ENCODE peak calls at places on chromosomes 5 and 9, in eight cellular contexts. One of them, this sample, is unnamed.

GRCh38 chr5:145775893-145776444 is 59.2 kb downstream of the PRELID2 start:
- DNase-seq in testis: no peak
- DNase-seq in transverse colon: no peak
- DNase-seq in PC-3: peak; percentile 77
- DNase-seq in colonic mucosa: no peak
- DNase-seq in tibial nerve: no peak
- DNase-seq in A549: peak; percentile 80
- DNase-seq in HepG2: peak; percentile 83
- DNase-seq in this sample: peak; percentile 66

GRCh38 chr9:119009253-119009652 is 360.0 kb downstream of the BRINP1 start:
- DNase-seq in A549: no peak
- DNase-seq in HepG2: no peak
- DNase-seq in transverse colon: no peak
- DNase-seq in PC-3: no peak
- DNase-seq in testis: no peak
- DNase-seq in colonic mucosa: no peak
- DNase-seq in tibial nerve: no peak
- DNase-seq in this sample: no peak

GRCh38 chr5:158172005-158172404 is 313.1 kb upstream of the CLINT1 start:
- DNase-seq in transverse colon: no peak
- DNase-seq in PC-3: no peak
- DNase-seq in HepG2: no peak
- DNase-seq in colonic mucosa: no peak
- DNase-seq in tibial nerve: no peak
- DNase-seq in A549: no peak
- DNase-seq in testis: no peak
- DNase-seq in this sample: no peak

GRCh38 chr9:126262738-126263137 is 63.9 kb upstream of the MVB12B start:
- DNase-seq in HepG2: no peak
- DNase-seq in colonic mucosa: no peak
- DNase-seq in tibial nerve: no peak
- DNase-seq in PC-3: no peak
- DNase-seq in A549: no peak
- DNase-seq in transverse colon: no peak
- DNase-seq in testis: no peak
- DNase-seq in this sample: no peak

GRCh38 chr5:2133936-2134335 is 251.2 kb upstream of the IRX4 start:
- DNase-seq in testis: no peak
- DNase-seq in tibial nerve: no peak
- DNase-seq in colonic mucosa: no peak
- DNase-seq in A549: no peak
- DNase-seq in transverse colon: no peak
- DNase-seq in PC-3: no peak
- DNase-seq in HepG2: no peak
- DNase-seq in this sample: no peak

GRCh38 chr5:54626407-54626806 is 108.8 kb downstream of the SNX18 start:
- DNase-seq in A549: no peak
- DNase-seq in transverse colon: no peak
- DNase-seq in colonic mucosa: no peak
- DNase-seq in tibial nerve: no peak
- DNase-seq in testis: no peak
- DNase-seq in PC-3: no peak
- DNase-seq in HepG2: no peak
- DNase-seq in this sample: no peak

GRCh38 chr5:36680066-36680465 is 73.7 kb downstream of the SLC1A3 start:
- DNase-seq in tibial nerve: no peak
- DNase-seq in colonic mucosa: no peak
- DNase-seq in PC-3: no peak
- DNase-seq in HepG2: no peak
- DNase-seq in transverse colon: peak; percentile 47
- DNase-seq in testis: peak; percentile 52
- DNase-seq in A549: no peak
- DNase-seq in this sample: peak; percentile 78

GRCh38 chr5:108924457-108924961 is 176.8 kb downstream of the FER start:
- DNase-seq in HepG2: peak; percentile 65
- DNase-seq in colonic mucosa: no peak
- DNase-seq in transverse colon: no peak
- DNase-seq in tibial nerve: no peak
- DNase-seq in A549: no peak
- DNase-seq in testis: no peak
- DNase-seq in PC-3: peak; percentile 15
- DNase-seq in this sample: no peak

GRCh38 chr5:179486596-179487051 is 63.7 kb upstream of the RUFY1 start:
- DNase-seq in transverse colon: no peak
- DNase-seq in testis: no peak
- DNase-seq in PC-3: no peak
- DNase-seq in HepG2: no peak
- DNase-seq in A549: no peak
- DNase-seq in colonic mucosa: no peak
- DNase-seq in tibial nerve: no peak
- DNase-seq in this sample: no peak

GRCh38 chr9:128550770-128551651 is 1.4 kb upstream of the SPTAN1 start:
- DNase-seq in HepG2: no peak
- DNase-seq in testis: peak; percentile 23
- DNase-seq in tibial nerve: no peak
- DNase-seq in PC-3: no peak
- DNase-seq in transverse colon: no peak
- DNase-seq in A549: no peak
- DNase-seq in colonic mucosa: no peak
- DNase-seq in this sample: peak; percentile 64

GRCh38 chr9:105187781-105188180 is 56.7 kb upstream of the SLC44A1 start:
- DNase-seq in testis: no peak
- DNase-seq in PC-3: peak; percentile 86
- DNase-seq in colonic mucosa: no peak
- DNase-seq in transverse colon: no peak
- DNase-seq in A549: peak; percentile 49
- DNase-seq in tibial nerve: no peak
- DNase-seq in HepG2: peak; percentile 15
- DNase-seq in this sample: no peak

GRCh38 chr5:57441557-57441956 is 41.1 kb downstream of the ACTBL2 start:
- DNase-seq in HepG2: no peak
- DNase-seq in transverse colon: no peak
- DNase-seq in PC-3: peak; percentile 30
- DNase-seq in testis: no peak
- DNase-seq in colonic mucosa: no peak
- DNase-seq in tibial nerve: no peak
- DNase-seq in A549: no peak
- DNase-seq in this sample: no peak

GRCh38 chr9:8437878-8438277 is 638.3 kb upstream of the DMAC1 start:
- DNase-seq in transverse colon: no peak
- DNase-seq in A549: no peak
- DNase-seq in testis: no peak
- DNase-seq in tibial nerve: no peak
- DNase-seq in PC-3: no peak
- DNase-seq in HepG2: no peak
- DNase-seq in colonic mucosa: no peak
- DNase-seq in this sample: no peak

GRCh38 chr5:59293700-59294099 is 599.8 kb downstream of the PDE4D start:
- DNase-seq in testis: no peak
- DNase-seq in A549: no peak
- DNase-seq in HepG2: no peak
- DNase-seq in tibial nerve: no peak
- DNase-seq in transverse colon: no peak
- DNase-seq in colonic mucosa: no peak
- DNase-seq in PC-3: no peak
- DNase-seq in this sample: no peak

GRCh38 chr9:121720992-121721350 is 69.5 kb downstream of the DAB2IP start:
- DNase-seq in HepG2: no peak
- DNase-seq in tibial nerve: no peak
- DNase-seq in testis: no peak
- DNase-seq in colonic mucosa: no peak
- DNase-seq in A549: peak; percentile 52
- DNase-seq in transverse colon: no peak
- DNase-seq in PC-3: peak; percentile 27
- DNase-seq in this sample: no peak

GRCh38 chr5:32984851-32985250 is 273.7 kb downstream of the NPR3 start:
- DNase-seq in PC-3: peak; percentile 73
- DNase-seq in colonic mucosa: no peak
- DNase-seq in tibial nerve: no peak
- DNase-seq in HepG2: no peak
- DNase-seq in testis: no peak
- DNase-seq in transverse colon: no peak
- DNase-seq in A549: no peak
- DNase-seq in this sample: no peak

GRCh38 chr5:39891376-39891775 is 466.6 kb upstream of the DAB2 start:
- DNase-seq in A549: no peak
- DNase-seq in HepG2: no peak
- DNase-seq in testis: no peak
- DNase-seq in tibial nerve: no peak
- DNase-seq in PC-3: peak; percentile 6
- DNase-seq in transverse colon: no peak
- DNase-seq in colonic mucosa: no peak
- DNase-seq in this sample: no peak

GRCh38 chr5:56200856-56201638 is 32.1 kb downstream of the ANKRD55 start:
- DNase-seq in transverse colon: peak; percentile 64
- DNase-seq in HepG2: peak; percentile 88
- DNase-seq in tibial nerve: no peak
- DNase-seq in colonic mucosa: peak; percentile 57
- DNase-seq in testis: peak; percentile 76
- DNase-seq in PC-3: peak; percentile 71
- DNase-seq in A549: peak; percentile 72
- DNase-seq in this sample: peak; percentile 72

GRCh38 chr5:124236366-124237231 is 509.8 kb downstream of the ZNF608 start:
- DNase-seq in HepG2: no peak
- DNase-seq in PC-3: no peak
- DNase-seq in tibial nerve: no peak
- DNase-seq in testis: no peak
- DNase-seq in A549: no peak
- DNase-seq in colonic mucosa: no peak
- DNase-seq in transverse colon: no peak
- DNase-seq in this sample: no peak

GRCh38 chr5:103929310-103930003 is 366.9 kb upstream of the NUDT12 start:
- DNase-seq in tibial nerve: no peak
- DNase-seq in HepG2: no peak
- DNase-seq in A549: no peak
- DNase-seq in transverse colon: no peak
- DNase-seq in testis: no peak
- DNase-seq in PC-3: peak; percentile 74
- DNase-seq in colonic mucosa: no peak
- DNase-seq in this sample: no peak

GRCh38 chr5:14147210-14147609 is 4.1 kb downstream of the TRIO start:
- DNase-seq in HepG2: no peak
- DNase-seq in transverse colon: no peak
- DNase-seq in testis: no peak
- DNase-seq in PC-3: no peak
- DNase-seq in A549: no peak
- DNase-seq in tibial nerve: no peak
- DNase-seq in colonic mucosa: no peak
- DNase-seq in this sample: peak; percentile 21

DNA sequence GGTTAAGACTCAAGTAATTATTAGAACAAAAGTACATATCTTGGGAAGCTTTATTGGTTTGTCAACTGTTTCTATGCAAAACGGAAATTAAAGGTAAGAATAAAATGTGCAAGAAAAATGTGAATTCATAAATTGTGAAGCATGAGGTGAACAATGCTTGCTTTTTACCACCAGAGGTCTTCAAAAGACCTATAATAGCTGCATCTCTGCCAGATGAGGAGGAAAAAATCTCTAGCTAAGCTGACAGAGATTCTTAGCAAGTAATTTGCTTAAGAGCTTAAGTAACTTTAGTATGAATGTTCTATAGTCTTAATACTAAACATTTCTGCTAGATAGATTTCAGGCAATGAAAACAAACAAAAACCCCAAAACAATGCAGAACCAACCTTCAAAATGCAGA is 54.1 kb downstream of the MRPS30 start:
- DNase-seq in testis: no peak
- DNase-seq in tibial nerve: no peak
- DNase-seq in PC-3: peak; percentile 68
- DNase-seq in transverse colon: no peak
- DNase-seq in HepG2: no peak
- DNase-seq in A549: peak; percentile 7
- DNase-seq in colonic mucosa: no peak
- DNase-seq in this sample: no peak
- TF ChIP-seq CTCF in testis: no peak
- TF ChIP-seq CTCF in tibial nerve: no peak
- TF ChIP-seq CTCF in PC-3: peak; percentile 90
- TF ChIP-seq CTCF in transverse colon: no peak
- TF ChIP-seq CTCF in HepG2: peak; percentile 18
- TF ChIP-seq CTCF in A549: peak; percentile 54
- TF ChIP-seq CTCF in colonic mucosa: no peak
- TF ChIP-seq CTCF in this sample: no peak

GRCh38 chr5:153539983-153540382 is 49.5 kb downstream of the GRIA1 start:
- DNase-seq in transverse colon: no peak
- DNase-seq in colonic mucosa: no peak
- DNase-seq in testis: no peak
- DNase-seq in tibial nerve: no peak
- DNase-seq in A549: no peak
- DNase-seq in HepG2: no peak
- DNase-seq in PC-3: no peak
- DNase-seq in this sample: no peak
- H3K4me1 ChIP-seq in transverse colon: no peaks in the 10 kb centered on the region
- H3K4me1 ChIP-seq in colonic mucosa: no peaks in the 10 kb centered on the region
- H3K4me1 ChIP-seq in testis: no peaks in the 10 kb centered on the region
- H3K4me1 ChIP-seq in tibial nerve: no peaks in the 10 kb centered on the region
- H3K4me1 ChIP-seq in A549: no peaks in the 10 kb centered on the region
- H3K4me1 ChIP-seq in HepG2: no peaks in the 10 kb centered on the region
- H3K4me1 ChIP-seq in PC-3: no peaks in the 10 kb centered on the region
- H3K4me1 ChIP-seq in this sample: no peaks in the 10 kb centered on the region

DNA sequence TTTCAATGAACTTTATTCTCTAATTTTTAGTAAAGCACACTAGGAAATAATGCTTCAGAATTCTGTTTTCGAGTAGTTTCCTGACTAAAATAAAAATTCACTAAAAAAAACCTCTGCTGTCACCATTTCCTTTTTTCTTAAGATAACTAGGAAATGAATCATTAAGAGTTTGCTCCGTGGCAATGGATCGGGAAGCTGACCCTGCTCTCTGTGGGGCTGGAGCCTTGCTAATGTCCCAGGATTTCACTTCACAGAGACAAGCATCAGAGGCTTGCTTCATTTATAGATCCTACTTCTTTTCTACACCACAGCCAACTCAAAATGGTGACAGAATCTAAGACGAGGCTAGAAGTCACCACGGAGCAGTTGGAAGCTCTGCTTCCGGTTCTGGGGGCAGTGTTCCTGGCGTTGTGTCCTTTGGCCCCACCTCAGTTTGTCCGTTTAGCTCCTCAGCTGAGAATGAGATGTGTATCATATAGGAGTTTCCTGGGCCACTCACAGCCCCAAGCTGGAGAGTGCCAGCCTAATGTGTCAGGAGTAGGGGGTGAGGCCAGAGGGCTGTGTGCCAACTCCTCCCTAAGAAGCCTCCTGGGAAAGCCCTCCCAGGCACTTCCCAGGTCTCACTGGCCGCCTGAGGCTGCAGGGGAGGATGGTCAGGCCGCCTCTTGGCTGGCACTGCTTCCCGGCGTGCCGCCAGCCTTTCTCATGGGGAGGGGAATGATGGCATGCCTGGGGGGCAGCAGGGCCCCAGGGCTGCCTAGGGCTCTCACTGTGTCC is 19.6 kb downstream of the TENT4A start:
- DNase-seq in tibial nerve: no peak
- DNase-seq in HepG2: no peak
- DNase-seq in colonic mucosa: no peak
- DNase-seq in testis: peak; percentile 59
- DNase-seq in PC-3: peak; percentile 40
- DNase-seq in transverse colon: no peak
- DNase-seq in A549: no peak
- DNase-seq in this sample: no peak
- H3K27ac ChIP-seq in tibial nerve: no peak overlapping the region
- H3K27ac ChIP-seq in HepG2: peak overlapping the region; percentile 43
- H3K27ac ChIP-seq in colonic mucosa: peak overlapping the region; percentile 3
- H3K27ac ChIP-seq in testis: no peak overlapping the region
- H3K27ac ChIP-seq in PC-3: peak overlapping the region; percentile 34
- H3K27ac ChIP-seq in transverse colon: peak overlapping the region; percentile 22
- H3K27ac ChIP-seq in A549: no peak overlapping the region
- H3K27ac ChIP-seq in this sample: peak overlapping the region; percentile 72

GRCh38 chr5:177370488-177371119 is 12.9 kb downstream of the RGS14 start:
- DNase-seq in testis: peak; percentile 84
- DNase-seq in colonic mucosa: peak; percentile 91
- DNase-seq in HepG2: peak; percentile 94
- DNase-seq in A549: peak; percentile 89
- DNase-seq in tibial nerve: peak; percentile 48
- DNase-seq in transverse colon: peak; percentile 87
- DNase-seq in PC-3: peak; percentile 94
- DNase-seq in this sample: peak; percentile 73
- TF ChIP-seq CTCF in testis: no peak
- TF ChIP-seq CTCF in colonic mucosa: no peak
- TF ChIP-seq CTCF in HepG2: peak; percentile 92
- TF ChIP-seq CTCF in A549: peak; percentile 51
- TF ChIP-seq CTCF in tibial nerve: peak; percentile 16
- TF ChIP-seq CTCF in transverse colon: peak; percentile 34
- TF ChIP-seq CTCF in PC-3: peak; percentile 57
- TF ChIP-seq CTCF in this sample: peak; percentile 54

This sample was measured in right atrium auricular region.